ENCODE peak calls at places on chromosomes 7 and 10, in four cellular contexts. U is upper lobe of left lung, M is HepG2, B is GM12878. I is an unnamed sample.

GRCh38 chr10:34575882-34576281 is 239.2 kb downstream of the PARD3 start:
- ATAC-seq in M (no peak), U (no peak), B (no peak), I (no peak)

GRCh38 chr7:41006591-41006990 is 696.3 kb downstream of the INHBA start:
- ATAC-seq in U (peak; percentile 44), M (no peak), B (no peak), I (no peak)

GRCh38 chr10:76024460-76025123 is 593.2 kb downstream of the LRMDA start:
- ATAC-seq in M (peak; percentile 97), B (no peak), U (no peak), I (no peak)

GRCh38 chr10:57247271-57247670 is 886.2 kb upstream of the ZWINT start:
- ATAC-seq in B (no peak), U (no peak), M (no peak), I (no peak)

GRCh38 chr7:96330193-96330592 is 8.3 kb upstream of the SLC25A13 start:
- ATAC-seq in B (no peak), U (no peak), M (no peak), I (no peak)

GRCh38 chr10:43817368-43817767 is 168.7 kb upstream of the ZNF32 start:
- ATAC-seq in U (no peak), M (no peak), B (no peak), I (no peak)

GRCh38 chr7:2084331-2084730 is 148.4 kb downstream of the MAD1L1 start:
- ATAC-seq in B (no peak), M (no peak), U (no peak), I (no peak)

GRCh38 chr7:2083362-2083761 is 149.4 kb downstream of the MAD1L1 start:
- ATAC-seq in M (no peak), B (no peak), U (no peak), I (no peak)

GRCh38 chr10:92573091-92573797 is 649 bp downstream of the IDE start:
- ATAC-seq in U (peak; percentile 36), M (peak; percentile 62), B (peak; percentile 43), I (peak; percentile 30)

GRCh38 chr7:150867592-150867991 is 15.3 kb downstream of the AOC1 start:
- ATAC-seq in M (no peak), B (no peak), U (no peak), I (no peak)

GRCh38 chr10:78964952-78965633 is 103.7 kb upstream of the ZMIZ1 start:
- ATAC-seq in M (peak; percentile 94), U (no peak), B (peak; percentile 35), I (no peak)

GRCh38 chr10:131641231-131641630 is 259.6 kb upstream of the PPP2R2D start:
- ATAC-seq in M (peak; percentile 82), U (no peak), B (peak; percentile 91), I (no peak)

GRCh38 chr7:102973096-102973802 is 60.4 kb downstream of the LRRC17 start:
- ATAC-seq in U (no peak), B (no peak), M (no peak), I (no peak)

GRCh38 chr7:74350751-74351150 is 61.5 kb downstream of the CLIP2 start:
- ATAC-seq in U (no peak), M (no peak), B (no peak), I (no peak)

GRCh38 chr10:7666253-7667023 is at the start of gene ITIH5:
- ATAC-seq in B (no peak), U (peak; percentile 58), M (peak; percentile 73), I (peak; percentile 54)

GRCh38 chr7:53218730-53219504 is 183.5 kb downstream of the POM121L12 start:
- ATAC-seq in M (no peak), U (peak; percentile 32), B (no peak), I (no peak)

GRCh38 chr10:28991326-28991725 is 297.5 kb upstream of the LYZL1 start:
- ATAC-seq in B (no peak), M (peak; percentile 52), U (peak; percentile 88), I (no peak)

GRCh38 chr10:72784551-72785421 is 92.8 kb downstream of the MCU start:
- ATAC-seq in M (no peak), B (no peak), U (peak; percentile 76), I (peak; percentile 48)

GRCh38 chr10:50574305-50574704 is 49.5 kb downstream of the SGMS1 start:
- ATAC-seq in B (peak; percentile 31), M (no peak), U (no peak), I (no peak)

GRCh38 chr7:81183326-81183725 is 264.5 kb upstream of the SEMA3C start:
- ATAC-seq in U (no peak), M (no peak), B (no peak), I (no peak)

GRCh38 chr10:35752469-35753450 is 110.7 kb upstream of the FZD8 start:
- ATAC-seq in M (no peak), B (no peak), U (peak; percentile 86), I (no peak)

DNA sequence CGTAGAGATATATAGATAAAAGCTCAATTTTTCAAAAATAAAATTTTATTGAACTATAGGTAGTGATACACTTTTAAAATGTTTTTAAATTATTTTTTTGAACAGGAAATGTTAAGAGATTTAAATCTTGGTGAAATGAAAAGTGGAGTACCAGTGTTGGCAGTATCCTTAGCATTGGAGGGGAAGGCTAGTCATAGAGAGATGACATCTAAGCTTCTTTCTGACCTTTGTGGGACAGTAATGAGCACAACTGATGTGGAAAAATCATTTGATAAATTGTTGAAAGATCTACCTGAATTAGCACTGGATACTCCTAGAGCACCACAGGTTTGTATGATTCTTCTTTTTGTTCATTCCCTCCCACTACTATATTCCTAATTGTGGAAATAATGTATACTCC is 15.8 kb downstream of the PDCD4 start:
- ATAC-seq in M (no peak), U (no peak), B (peak; percentile 17), I (no peak)
- H3K4me3 ChIP-seq in M (no peak overlapping the region), U (no peak overlapping the region), B (no peak overlapping the region), I (no peak overlapping the region)

GRCh38 chr7:128455556-128456254 is at the start of gene HILPDA:
- ATAC-seq in U (peak; percentile 98), M (peak; percentile 96), B (peak; percentile 90), I (peak; percentile 96)
- TF ChIP-seq POLR2A in U (no peak), M (peak; percentile 96), B (peak; percentile 91), I (peak; percentile 71)

GRCh38 chr7:92134271-92135099 is at the start of gene CYP51A1:
- ATAC-seq in M (peak; percentile 91), B (peak; percentile 90), U (peak; percentile 98), I (peak; percentile 95)
- TF ChIP-seq EP300 in M (peak; percentile 70), B (no peak), U (no peak), I (peak; percentile 46)

GRCh38 chr10:96420610-96421009 is 61.8 kb upstream of the OPALIN start:
- ATAC-seq in M (no peak), U (no peak), B (no peak), I (no peak)
- H3K4me3 ChIP-seq in M (no peak overlapping the region), U (no peak overlapping the region), B (no peak overlapping the region), I (no peak overlapping the region)

DNA sequence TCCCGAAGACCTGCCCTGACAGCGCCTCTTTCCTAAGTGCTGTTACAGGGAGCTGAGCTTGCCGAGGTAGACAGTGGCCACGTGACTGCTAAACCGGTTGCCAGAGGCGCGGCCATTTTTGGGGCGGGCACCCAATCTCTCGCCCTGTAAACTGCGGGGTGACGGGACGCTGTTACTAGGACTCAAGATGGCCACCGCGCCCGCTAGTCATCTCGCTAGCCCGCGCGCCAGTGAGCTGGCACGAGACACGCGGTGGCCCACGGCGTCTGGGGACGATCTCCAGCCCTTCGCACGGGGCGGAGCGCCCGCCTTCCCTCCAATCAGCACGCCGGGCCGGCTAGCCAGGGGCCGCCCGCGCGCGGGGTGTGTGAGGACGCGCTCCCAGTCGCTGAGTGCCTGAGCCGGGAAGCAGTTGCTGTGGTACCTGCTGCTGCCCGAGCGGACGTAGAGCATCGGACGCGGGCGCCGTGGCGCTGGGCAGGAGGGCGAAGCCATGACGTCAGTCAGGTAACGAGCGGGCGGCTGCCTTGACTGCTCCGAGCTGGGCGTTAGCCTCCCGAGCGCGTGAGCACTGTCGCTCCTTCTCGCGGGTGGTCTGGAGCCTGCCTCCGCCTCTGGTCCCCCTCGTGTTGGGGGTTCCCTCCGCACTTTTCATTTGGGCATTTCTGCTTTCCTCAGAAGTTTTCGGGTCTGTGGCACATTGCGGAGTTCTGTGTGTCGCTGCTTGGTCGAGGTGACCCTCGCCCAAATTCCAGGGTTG is 25.5 kb downstream of the ADK start:
- ATAC-seq in U (peak; percentile 99), M (peak; percentile 97), B (peak; percentile 95), I (peak; percentile 96)
- TF ChIP-seq POLR2A in U (no peak), M (peak; percentile 89), B (peak; percentile 96), I (peak; percentile 56)